ENCODE peak calls at places on chromosomes 5 and 9, in eight cellular contexts. H is T-helper 1 cell; K is lung microvascular endothelial cell; I is activated CD8-positive, alpha-beta memory T cell treated with anti-CD3 and anti-CD28 coated beads for 24 hours; X is cardiac muscle cell; L is AML-193; Y is NCI-H187 treated with DMSO at 0.1 percent for 48 hours; U is NCI-H2029 treated with DMSO at 0.1 percent for 48 hours. S is an unnamed sample.

GRCh38 chr9:27407966-27408365 is 111.0 kb upstream of the EQTN start:
- DNase-seq in H (no peak), K (peak), I (no peak), X (peak), L (no peak), Y (no peak), U (no peak), S (no peak)

GRCh38 chr5:142115937-142116614 is 7.5 kb downstream of the NDFIP1 start:
- DNase-seq in H (no peak), K (no peak), I (no peak), X (peak), L (no peak), Y (no peak), U (no peak), S (no peak)

GRCh38 chr5:31661257-31661656 is 22.3 kb downstream of the PDZD2 start:
- DNase-seq in H (no peak), K (no peak), I (no peak), X (no peak), L (no peak), Y (no peak), U (no peak), S (no peak)

GRCh38 chr9:2132484-2133082 is 117.4 kb downstream of the SMARCA2 start:
- DNase-seq in H (no peak), K (peak), I (no peak), X (peak), L (peak), Y (no peak), U (no peak), S (no peak)

GRCh38 chr9:32581512-32582143 is 8.7 kb upstream of the NDUFB6 start:
- DNase-seq in H (no peak), K (peak), I (no peak), X (peak), L (peak), Y (no peak), U (peak), S (no peak)

GRCh38 chr9:126295936-126296600 is 30.6 kb upstream of the MVB12B start:
- DNase-seq in H (no peak), K (no peak), I (peak), X (no peak), L (no peak), Y (no peak), U (no peak), S (no peak)

GRCh38 chr9:135296783-135297715 is 182.5 kb upstream of the PPP1R26 start:
- DNase-seq in H (no peak), K (no peak), I (no peak), X (no peak), L (no peak), Y (no peak), U (no peak), S (no peak)

GRCh38 chr5:57452885-57453284 is 29.7 kb downstream of the ACTBL2 start:
- DNase-seq in H (no peak), K (no peak), I (no peak), X (no peak), L (no peak), Y (no peak), U (no peak), S (no peak)

GRCh38 chr5:147464211-147464610 is 45.7 kb downstream of the DPYSL3 start:
- DNase-seq in H (no peak), K (peak), I (no peak), X (peak), L (peak), Y (no peak), U (no peak), S (no peak)

S was measured in pulmonary artery endothelial cell.